ENCODE peak calls at places on chromosomes 11 and 22, in six cellular contexts. H is foreskin fibroblast, M is prostate gland, O is uterus, S is AG09319, C is IMR-90. L is an unnamed sample.

GRCh38 chr11:70191495-70192140 is 11.5 kb upstream of the FADD start:
- DNase-seq in H (peak), M (peak), O (peak), S (no peak), C (peak), L (peak)

GRCh38 chr22:29799217-29799680 is 32.1 kb downstream of the UQCR10 start:
- DNase-seq in H (peak), M (peak), O (peak), S (peak), C (peak), L (peak)

GRCh38 chr22:49810363-49811013 is 17.2 kb downstream of the BRD1 start:
- DNase-seq in H (no peak), M (no peak), O (no peak), S (no peak), C (peak), L (no peak)

GRCh38 chr11:119856681-119857485 is 127.9 kb upstream of the NECTIN1 start:
- DNase-seq in H (no peak), M (no peak), O (no peak), S (no peak), C (no peak), L (no peak)

GRCh38 chr22:49930128-49930527 is 11.7 kb downstream of the CRELD2 start:
- DNase-seq in H (no peak), M (no peak), O (no peak), S (no peak), C (no peak), L (no peak)

GRCh38 chr11:44564653-44565007 is 833 bp upstream of the CD82 start:
- DNase-seq in H (peak), M (peak), O (no peak), S (peak), C (peak), L (peak)

GRCh38 chr11:107757661-107758060 is 45.8 kb upstream of the SLN start:
- DNase-seq in H (no peak), M (no peak), O (no peak), S (no peak), C (no peak), L (no peak)

GRCh38 chr11:123510579-123510905 is 80.5 kb downstream of the GRAMD1B start:
- DNase-seq in H (no peak), M (no peak), O (no peak), S (no peak), C (no peak), L (no peak)

GRCh38 chr11:119100246-119100959 is 1.2 kb downstream of the DPAGT1 start:
- DNase-seq in H (no peak), M (no peak), O (no peak), S (no peak), C (peak), L (no peak)

GRCh38 chr11:61122761-61123160 is 20.5 kb downstream of the CD5 start:
- DNase-seq in H (no peak), M (no peak), O (no peak), S (no peak), C (no peak), L (no peak)

GRCh38 chr11:128021304-128022006 is 565.9 kb downstream of the ETS1 start:
- DNase-seq in H (no peak), M (peak), O (no peak), S (no peak), C (no peak), L (no peak)

GRCh38 chr11:3939651-3940190 is 84.3 kb downstream of the STIM1 start:
- DNase-seq in H (peak), M (no peak), O (no peak), S (no peak), C (peak), L (no peak)

GRCh38 chr11:132158696-132159095 is 788.3 kb downstream of the NTM start:
- DNase-seq in H (peak), M (no peak), O (no peak), S (no peak), C (peak), L (no peak)

GRCh38 chr11:119918356-119918755 is 189.4 kb upstream of the NECTIN1 start:
- DNase-seq in H (no peak), M (no peak), O (no peak), S (no peak), C (no peak), L (no peak)

GRCh38 chr22:22408269-22408668 is 100.3 kb downstream of the ZNF280B start:
- DNase-seq in H (no peak), M (no peak), O (no peak), S (no peak), C (no peak), L (no peak)

GRCh38 chr11:77821349-77821851 is 456 bp downstream of the AAMDC start:
- DNase-seq in H (peak), M (peak), O (peak), S (no peak), C (peak), L (no peak)

GRCh38 chr11:77823775-77824174 is 2.8 kb downstream of the AAMDC start:
- DNase-seq in H (peak), M (no peak), O (no peak), S (no peak), C (peak), L (no peak)

GRCh38 chr11:77819411-77819920 is 1.1 kb downstream of the RSF1 start:
- DNase-seq in H (peak), M (peak), O (peak), S (peak), C (peak), L (peak)

GRCh38 chr11:77819921-77820564 is 479 bp downstream of the RSF1 start:
- DNase-seq in H (peak), M (peak), O (peak), S (no peak), C (peak), L (no peak)

GRCh38 chr11:77820565-77821348 is at the start of the genes AAMDC and RSF1:
- DNase-seq in H (peak), M (peak), O (peak), S (peak), C (peak), L (peak)
- TF ChIP-seq CTCF in H (peak), M (peak), O (peak), S (peak), C (peak), L (peak)

GRCh38 chr11:22730319-22730718 is 63.9 kb downstream of the GAS2 start:
- DNase-seq in H (no peak), M (no peak), O (no peak), S (no peak), C (peak), L (no peak)
- TF ChIP-seq CTCF in H (no peak), M (no peak), O (no peak), S (no peak), C (no peak), L (no peak)

GRCh38 chr11:46808804-46809431 is 37.2 kb downstream of the CKAP5 start:
- DNase-seq in H (peak), M (no peak), O (no peak), S (no peak), C (peak), L (no peak)
- TF ChIP-seq CTCF in H (no peak), M (no peak), O (no peak), S (peak), C (peak), L (no peak)

GRCh38 chr11:5891216-5891800 is 1.7 kb upstream of the OR52E5 start:
- DNase-seq in H (no peak), M (no peak), O (no peak), S (no peak), C (peak), L (no peak)
- TF ChIP-seq CTCF in H (peak), M (no peak), O (peak), S (peak), C (peak), L (no peak)

GRCh38 chr11:35879361-35879760 is 64.5 kb upstream of the LDLRAD3 start:
- DNase-seq in H (no peak), M (no peak), O (no peak), S (no peak), C (no peak), L (no peak)
- TF ChIP-seq CTCF in H (no peak), M (no peak), O (no peak), S (no peak), C (no peak), L (no peak)

GRCh38 chr11:127013550-127013949 is 13.0 kb upstream of the KIRREL3 start:
- DNase-seq in H (no peak), M (no peak), O (no peak), S (no peak), C (no peak), L (no peak)

GRCh38 chr11:127018683-127019279 is 18.2 kb upstream of the KIRREL3 start:
- DNase-seq in H (no peak), M (no peak), O (no peak), S (no peak), C (no peak), L (no peak)

GRCh38 chr11:127017482-127017881 is 16.9 kb upstream of the KIRREL3 start:
- DNase-seq in H (peak), M (no peak), O (no peak), S (no peak), C (peak), L (no peak)
- TF ChIP-seq CTCF in H (peak), M (no peak), O (no peak), S (peak), C (peak), L (no peak)

GRCh38 chr11:34874202-34874601 is 42.0 kb downstream of the APIP start:
- DNase-seq in H (no peak), M (no peak), O (no peak), S (no peak), C (no peak), L (no peak)

GRCh38 chr11:34870548-34871209 is 45.5 kb downstream of the APIP start:
- DNase-seq in H (no peak), M (no peak), O (no peak), S (no peak), C (no peak), L (no peak)

GRCh38 chr11:34866375-34866774 is 49.8 kb downstream of the APIP start:
- DNase-seq in H (peak), M (no peak), O (no peak), S (peak), C (peak), L (no peak)

GRCh38 chr11:34865261-34865660 is 50.9 kb downstream of the APIP start:
- DNase-seq in H (no peak), M (no peak), O (no peak), S (no peak), C (no peak), L (no peak)

GRCh38 chr11:34869425-34869824 is 46.8 kb downstream of the APIP start:
- DNase-seq in H (no peak), M (no peak), O (no peak), S (no peak), C (no peak), L (no peak)
- TF ChIP-seq CTCF in H (no peak), M (no peak), O (no peak), S (no peak), C (no peak), L (no peak)

L was measured in breast epithelium.